ENCODE peak calls at places on chromosome 19, in six cellular contexts. T is OCI-LY7, O is uterus, K is PC-3, P is mammary epithelial cell, D is lower lobe of right lung. F is an unnamed sample.
A peak's percentile ranks its signal among the peaks of the same experiment; 100 is the strongest.

GRCh38 chr19:58476498-58477015 is 405 bp downstream of the ZNF446 start:
- DNase-seq in D (no peak), P (no peak), T (no peak), K (no peak), O (no peak), F (peak; percentile 25)

GRCh38 chr19:2048104-2048958 is 2.7 kb downstream of the MKNK2 start:
- DNase-seq in P (no peak), O (no peak), D (no peak), K (no peak), T (no peak), F (no peak)

GRCh38 chr19:14957464-14957863 is 16.2 kb downstream of the OR7C2 start:
- DNase-seq in P (no peak), T (no peak), O (no peak), D (no peak), K (no peak), F (no peak)

GRCh38 chr19:40419066-40419612 is 6.0 kb upstream of the PRX start:
- DNase-seq in P (no peak), D (no peak), O (no peak), K (no peak), T (no peak), F (no peak)

GRCh38 chr19:41699231-41699967 is 9.0 kb upstream of the CEACAM5 start:
- DNase-seq in K (no peak), O (peak; percentile 8), D (no peak), T (no peak), P (peak; percentile 32), F (no peak)

GRCh38 chr19:49775742-49776370 is 9.1 kb downstream of the AP2A1 start:
- DNase-seq in D (no peak), K (no peak), P (no peak), O (no peak), T (no peak), F (no peak)

GRCh38 chr19:13398780-13399726 is 107.2 kb downstream of the CACNA1A start:
- DNase-seq in O (no peak), K (peak; percentile 99), D (no peak), P (peak; percentile 90), T (no peak), F (no peak)

GRCh38 chr19:11673608-11674041 is 65.1 kb downstream of the ZNF823 start:
- DNase-seq in O (peak; percentile 53), P (no peak), D (peak; percentile 72), T (peak; percentile 28), K (peak; percentile 52), F (peak; percentile 49)

GRCh38 chr19:29040951-29041350 is 172.0 kb downstream of the UQCRFS1 start:
- DNase-seq in K (no peak), P (no peak), D (no peak), T (no peak), O (no peak), F (no peak)

GRCh38 chr19:2033115-2033824 is 17.8 kb upstream of the BTBD2 start:
- DNase-seq in T (no peak), P (no peak), D (no peak), K (no peak), O (no peak), F (no peak)

GRCh38 chr19:13843104-13843921 is 33.6 kb upstream of the NANOS3 start:
- DNase-seq in T (no peak), K (peak; percentile 92), D (no peak), P (peak; percentile 93), O (peak; percentile 77), F (peak; percentile 88)

GRCh38 chr19:42325896-42326771 is 699 bp downstream of the MEGF8 start:
- DNase-seq in O (no peak), D (no peak), T (peak; percentile 48), K (no peak), P (peak; percentile 4), F (peak; percentile 34)

GRCh38 chr19:29532956-29533355 is 7.2 kb downstream of the VSTM2B start:
- DNase-seq in T (no peak), O (peak; percentile 9), P (no peak), D (no peak), K (no peak), F (no peak)

GRCh38 chr19:51139299-51140018 is 2.6 kb upstream of the SIGLEC7 start:
- DNase-seq in P (no peak), T (no peak), O (no peak), D (no peak), K (no peak), F (no peak)

GRCh38 chr19:56211718-56212117 is 9.6 kb downstream of the ZSCAN5C start:
- DNase-seq in K (no peak), O (no peak), P (no peak), D (no peak), T (no peak), F (no peak)

GRCh38 chr19:23764781-23765180 is 6.1 kb upstream of the ZNF681 start:
- DNase-seq in D (no peak), T (no peak), O (no peak), P (no peak), K (no peak), F (no peak)

GRCh38 chr19:49336482-49337266 is 1.5 kb downstream of the CD37 start:
- DNase-seq in K (no peak), T (no peak), P (no peak), D (no peak), O (no peak), F (no peak)

GRCh38 chr19:35105411-35106290 is 10.0 kb upstream of the FXYD3 start:
- DNase-seq in P (no peak), T (no peak), D (no peak), K (no peak), O (no peak), F (no peak)

GRCh38 chr19:49487277-49488045 is at the start of gene RPL13A:
- DNase-seq in O (peak; percentile 100), D (peak; percentile 100), P (peak; percentile 98), T (peak; percentile 100), K (peak; percentile 100), F (peak; percentile 99)

GRCh38 chr19:48989701-48990291 is 3.3 kb downstream of the GYS1 start:
- DNase-seq in K (no peak), O (no peak), P (no peak), T (no peak), D (no peak), F (peak; percentile 80)

GRCh38 chr19:15124572-15125231 is 17.5 kb downstream of the SYDE1 start:
- DNase-seq in P (peak; percentile 34), K (no peak), D (peak; percentile 60), T (peak; percentile 26), O (no peak), F (no peak)

GRCh38 chr19:10193666-10194499 is 870 bp downstream of the DNMT1 start:
- DNase-seq in D (no peak), T (peak; percentile 53), P (peak; percentile 63), K (peak; percentile 74), O (no peak), F (peak; percentile 6)

GRCh38 chr19:48806518-48806817 is 4.4 kb downstream of the BCAT2 start:
- DNase-seq in K (no peak), P (no peak), O (peak; percentile 51), D (no peak), T (no peak), F (peak; percentile 75)

GRCh38 chr19:36528921-36529518 is 949 bp upstream of the ZNF260 start:
- DNase-seq in O (no peak), K (no peak), T (peak; percentile 39), P (peak; percentile 35), D (no peak), F (peak; percentile 15)

GRCh38 chr19:2079865-2080301 is 16.2 kb downstream of the MOB3A start:
- DNase-seq in P (no peak), D (no peak), T (no peak), O (no peak), K (no peak), F (no peak)

GRCh38 chr19:14149509-14149994 is 13.2 kb upstream of the ASF1B start:
- DNase-seq in K (no peak), T (no peak), D (peak; percentile 76), O (peak; percentile 83), P (no peak), F (no peak)

GRCh38 chr19:33348301-33349010 is 25.1 kb upstream of the CEBPG start:
- DNase-seq in O (no peak), D (no peak), K (no peak), T (no peak), P (peak; percentile 45), F (peak; percentile 13)
- H3K27ac ChIP-seq in O (no peak overlapping the region), D (no peak overlapping the region), K (no peak overlapping the region), T (no peak overlapping the region), P (no peak overlapping the region), F (no peak overlapping the region)

DNA sequence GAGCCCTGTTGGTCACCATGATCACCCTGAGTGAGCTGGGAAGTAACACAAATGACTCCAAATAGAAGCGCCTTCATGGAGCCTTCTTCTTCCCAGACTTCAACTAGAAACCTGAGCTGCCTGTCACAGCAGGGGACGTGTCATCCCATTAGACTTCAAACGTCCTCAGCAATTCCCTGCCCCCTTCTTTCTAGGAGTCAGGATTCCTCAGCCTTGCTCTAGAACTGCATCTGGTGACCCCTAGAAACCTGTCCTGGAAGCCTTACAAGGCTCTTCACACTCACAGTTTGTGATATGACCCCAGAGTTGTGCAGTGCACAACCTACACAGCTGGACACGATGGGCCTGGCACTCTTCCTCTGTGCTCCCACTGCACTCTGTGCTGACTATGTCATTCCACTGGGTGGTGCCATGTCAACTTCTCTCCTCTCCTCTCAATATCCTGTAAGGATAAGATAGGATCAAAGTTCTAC is 23.6 kb upstream of the TTYH1 start:
- DNase-seq in P (no peak), D (no peak), T (no peak), K (peak; percentile 58), O (no peak), F (no peak)
- H3K4me1 ChIP-seq in P (no peaks in the 10 kb centered on the region), D (peaks cover 32% of the 10 kb centered on the region), T (peaks cover 33% of the 10 kb centered on the region), K (peaks cover 3% of the 10 kb centered on the region), O (no peaks in the 10 kb centered on the region), F (no peaks in the 10 kb centered on the region)

GRCh38 chr19:44305457-44305856 is 632 bp upstream of the ZNF235 start:
- DNase-seq in P (no peak), D (no peak), K (no peak), O (no peak), T (no peak), F (no peak)
- H3K4me3 ChIP-seq in P (no peak overlapping the region), D (peak overlapping the region; percentile 96), K (peak overlapping the region; percentile 89), O (no peak overlapping the region), T (peak overlapping the region; percentile 91), F (peak overlapping the region; percentile 64)

GRCh38 chr19:6529351-6529750 is 1.5 kb upstream of the TNFSF9 start:
- DNase-seq in K (no peak), O (no peak), D (no peak), P (no peak), T (no peak), F (no peak)

GRCh38 chr19:6528544-6529121 is 2.2 kb upstream of the TNFSF9 start:
- DNase-seq in K (no peak), O (no peak), P (no peak), T (peak; percentile 82), D (peak; percentile 57), F (no peak)

GRCh38 chr19:6531163-6531955 is 533 bp downstream of the TNFSF9 start:
- DNase-seq in T (no peak), D (no peak), O (no peak), P (no peak), K (no peak), F (no peak)

GRCh38 chr19:6530385-6531162 is at the start of gene TNFSF9:
- DNase-seq in P (peak; percentile 87), T (peak; percentile 95), K (peak; percentile 94), D (peak; percentile 93), O (peak; percentile 80), F (no peak)

DNA sequence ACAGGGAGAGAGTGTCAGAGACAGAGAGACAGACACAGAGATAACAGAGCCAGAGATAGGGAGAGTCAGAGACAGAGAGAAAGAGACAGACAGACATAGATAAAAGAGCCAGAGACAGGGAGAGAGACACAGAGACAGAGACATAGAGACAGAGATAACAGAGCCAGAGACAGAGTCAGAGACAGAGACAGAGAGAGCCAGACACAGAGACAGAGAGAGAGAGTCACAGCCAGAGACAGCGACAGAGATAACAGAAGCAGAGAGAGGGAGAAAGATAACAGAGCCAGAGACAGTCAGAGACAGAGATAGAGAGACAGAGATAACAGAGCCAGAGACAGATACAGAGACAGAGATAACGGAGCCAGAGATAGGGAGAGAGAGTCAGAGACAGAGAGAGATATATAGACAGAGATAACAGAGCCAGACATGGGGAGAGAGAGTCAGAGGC is 865 bp upstream of the TNFSF9 start:
- DNase-seq in P (no peak), O (no peak), T (no peak), D (no peak), K (no peak), F (no peak)
- H3K27ac ChIP-seq in P (peak overlapping the region; percentile 90), O (no peak overlapping the region), T (peak overlapping the region; percentile 91), D (peak overlapping the region; percentile 82), K (no peak overlapping the region), F (no peak overlapping the region)

F was measured in SJCRH30.